ENCODE peak calls at places on chromosomes 1 and 21, in eight cellular contexts. W is cardiac muscle cell; K is CD8-positive, alpha-beta memory T cell; S is cardiac fibroblast; E is spleen; M is OCI-LY7; B is neuronal stem cell; H is astrocyte of the spinal cord. P is an unnamed sample.

GRCh38 chr1:167943541-167943940 is 6.7 kb upstream of the MPC2 start:
- DNase-seq in W (no peak), K (no peak), S (no peak), E (no peak), M (no peak), B (no peak), H (no peak), P (no peak)

GRCh38 chr1:7616953-7617352 is 154.1 kb upstream of the VAMP3 start:
- DNase-seq in W (no peak), K (no peak), S (no peak), E (peak; percentile 39), M (no peak), B (no peak), H (no peak), P (no peak)

GRCh38 chr1:109083923-109084322 is 6.6 kb upstream of the TMEM167B start:
- DNase-seq in W (no peak), K (no peak), S (no peak), E (no peak), M (no peak), B (no peak), H (no peak), P (no peak)

GRCh38 chr1:6243053-6243834 is 735 bp upstream of the HES3 start:
- DNase-seq in W (no peak), K (no peak), S (no peak), E (no peak), M (no peak), B (no peak), H (no peak), P (no peak)

GRCh38 chr1:157200451-157200850 is 62.3 kb upstream of the ETV3 start:
- DNase-seq in W (no peak), K (no peak), S (no peak), E (no peak), M (no peak), B (no peak), H (no peak), P (no peak)

GRCh38 chr1:112618114-112618720 is 724 bp downstream of the ST7L start:
- DNase-seq in W (peak; percentile 40), K (peak; percentile 72), S (peak; percentile 58), E (no peak), M (peak; percentile 62), B (no peak), H (peak; percentile 46), P (no peak)

GRCh38 chr1:81699234-81699633 is 101.5 kb upstream of the ADGRL2 start:
- DNase-seq in W (peak; percentile 54), K (no peak), S (peak; percentile 96), E (no peak), M (no peak), B (no peak), H (peak; percentile 63), P (peak; percentile 82)

GRCh38 chr1:12496154-12496961 is 121.7 kb downstream of the DHRS3 start:
- DNase-seq in W (peak; percentile 80), K (no peak), S (no peak), E (no peak), M (no peak), B (no peak), H (peak; percentile 51), P (no peak)

GRCh38 chr21:38751379-38752050 is 54.2 kb upstream of the ETS2 start:
- DNase-seq in W (peak; percentile 95), K (no peak), S (peak; percentile 45), E (peak; percentile 83), M (no peak), B (no peak), H (peak; percentile 76), P (no peak)

GRCh38 chr1:64470670-64471217 is 815 bp downstream of the CACHD1 start:
- DNase-seq in W (peak; percentile 30), K (no peak), S (peak; percentile 23), E (peak; percentile 82), M (no peak), B (no peak), H (peak; percentile 32), P (no peak)

GRCh38 chr1:64471218-64471719 is 1.3 kb downstream of the CACHD1 start:
- DNase-seq in W (peak; percentile 21), K (no peak), S (peak; percentile 9), E (peak; percentile 75), M (no peak), B (peak; percentile 48), H (peak; percentile 26), P (no peak)

GRCh38 chr1:64469614-64469976 is 334 bp upstream of the CACHD1 start:
- DNase-seq in W (peak; percentile 14), K (no peak), S (peak; percentile 22), E (no peak), M (no peak), B (no peak), H (peak; percentile 9), P (no peak)

GRCh38 chr1:64469977-64470669 is at the start of gene CACHD1:
- DNase-seq in W (peak; percentile 85), K (peak; percentile 8), S (peak; percentile 84), E (peak; percentile 85), M (no peak), B (peak; percentile 78), H (peak; percentile 80), P (peak; percentile 28)

DNA sequence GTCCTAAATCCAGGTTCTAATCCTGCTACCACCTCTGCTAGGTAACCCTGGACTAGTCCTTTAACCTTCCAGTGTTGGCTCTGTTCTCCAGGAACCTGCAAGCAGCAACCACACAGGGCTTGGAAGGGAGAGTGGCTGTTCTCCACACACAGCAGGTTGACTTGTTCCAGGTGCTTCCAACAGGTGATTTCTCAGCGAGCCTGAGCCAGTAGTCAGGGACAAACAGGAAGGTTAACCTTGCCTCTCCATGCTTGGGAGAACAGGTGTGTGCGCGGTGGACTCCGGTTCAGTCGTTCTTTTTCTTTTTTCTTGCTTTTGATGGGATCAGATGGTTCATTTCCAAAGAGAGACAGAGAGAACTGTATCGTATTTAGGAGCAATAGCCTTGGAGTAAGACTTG is 808 bp upstream of the CACHD1 start:
- DNase-seq in W (no peak), K (no peak), S (no peak), E (no peak), M (no peak), B (no peak), H (no peak), P (no peak)
- H3K4me3 ChIP-seq in W (peak overlapping the region; percentile 95), K (no peak overlapping the region), S (no peak overlapping the region), E (no peak overlapping the region), M (no peak overlapping the region), B (peak overlapping the region; percentile 89), H (no peak overlapping the region), P (no peak overlapping the region)

DNA sequence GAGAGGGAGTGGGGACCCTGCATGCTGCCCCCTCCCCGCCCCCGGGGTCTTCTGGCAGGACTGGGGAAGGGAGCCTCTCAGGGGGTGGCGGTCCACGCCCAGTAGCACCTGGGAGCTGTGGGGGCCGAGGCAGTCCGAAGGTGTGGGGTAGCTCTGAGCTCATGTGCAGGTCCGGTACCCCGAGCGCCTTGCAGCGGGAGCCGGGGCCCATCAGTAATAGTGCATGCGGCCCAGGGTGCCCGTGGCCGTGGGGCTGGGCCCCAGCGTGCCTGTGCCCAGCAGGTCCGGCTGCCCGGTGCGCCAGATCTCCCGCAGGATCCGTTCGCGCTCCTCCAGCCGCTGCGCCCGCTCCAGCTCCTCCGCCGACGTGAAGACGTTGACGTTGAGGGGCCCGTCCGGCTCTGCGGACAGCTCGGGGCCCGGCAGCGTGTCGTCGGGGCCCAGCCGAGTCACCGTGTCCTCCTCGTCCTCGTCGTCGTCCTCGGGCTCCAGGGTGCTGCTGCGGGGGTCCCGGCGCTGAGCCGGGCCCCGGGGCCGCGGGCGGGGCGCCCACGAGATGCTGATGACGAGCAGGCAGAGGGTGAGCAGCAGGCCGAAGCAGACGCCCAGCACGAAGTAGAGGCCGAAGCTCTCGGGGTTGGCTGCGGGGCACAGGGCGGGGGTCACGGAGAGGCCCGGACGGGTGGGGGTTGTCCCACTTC is 1.2 kb downstream of the EVA1B start:
- DNase-seq in W (peak; percentile 41), K (no peak), S (peak; percentile 45), E (peak; percentile 74), M (no peak), B (no peak), H (no peak), P (no peak)
- H3K4me3 ChIP-seq in W (peak overlapping the region; percentile 37), K (no peak overlapping the region), S (peak overlapping the region; percentile 81), E (peak overlapping the region; percentile 59), M (no peak overlapping the region), B (peak overlapping the region; percentile 45), H (peak overlapping the region; percentile 77), P (peak overlapping the region; percentile 79)

DNA sequence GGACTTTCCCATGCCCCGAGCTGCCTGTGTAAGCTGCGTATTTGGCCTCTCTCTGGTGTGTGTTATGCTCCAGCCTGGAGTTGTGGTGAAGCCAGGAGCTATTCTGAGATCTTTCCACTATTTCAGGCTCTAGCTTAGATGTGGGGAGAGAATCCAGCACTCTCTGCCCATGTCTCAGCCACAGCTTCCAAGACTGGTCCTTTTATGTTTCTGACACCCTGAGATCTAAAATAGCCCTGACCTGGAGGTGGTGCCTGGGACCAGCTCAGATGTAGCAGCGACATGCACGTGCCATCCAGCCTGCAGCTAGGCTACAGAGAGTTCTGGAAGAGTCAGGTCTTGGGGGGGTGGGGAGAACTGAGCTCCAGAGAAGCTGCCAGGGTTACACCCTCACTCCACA is 76.5 kb downstream of the TENT5C start:
- DNase-seq in W (no peak), K (no peak), S (no peak), E (no peak), M (no peak), B (no peak), H (no peak), P (no peak)
- H3K4me3 ChIP-seq in W (no peak overlapping the region), K (no peak overlapping the region), S (no peak overlapping the region), E (no peak overlapping the region), M (no peak overlapping the region), B (no peak overlapping the region), H (no peak overlapping the region), P (no peak overlapping the region)

GRCh38 chr1:152071123-152071522 is 17.7 kb downstream of the TCHHL1 start:
- DNase-seq in W (no peak), K (no peak), S (no peak), E (no peak), M (no peak), B (no peak), H (no peak), P (no peak)

GRCh38 chr1:152061952-152062351 is 25.1 kb upstream of the S100A11 start:
- DNase-seq in W (no peak), K (no peak), S (no peak), E (no peak), M (no peak), B (no peak), H (no peak), P (no peak)

GRCh38 chr1:152072311-152072710 is 16.6 kb downstream of the TCHHL1 start:
- DNase-seq in W (no peak), K (no peak), S (no peak), E (no peak), M (no peak), B (no peak), H (no peak), P (no peak)

GRCh38 chr1:152067150-152067549 is 21.7 kb downstream of the TCHHL1 start:
- DNase-seq in W (no peak), K (no peak), S (no peak), E (no peak), M (no peak), B (no peak), H (no peak), P (no peak)

DNA sequence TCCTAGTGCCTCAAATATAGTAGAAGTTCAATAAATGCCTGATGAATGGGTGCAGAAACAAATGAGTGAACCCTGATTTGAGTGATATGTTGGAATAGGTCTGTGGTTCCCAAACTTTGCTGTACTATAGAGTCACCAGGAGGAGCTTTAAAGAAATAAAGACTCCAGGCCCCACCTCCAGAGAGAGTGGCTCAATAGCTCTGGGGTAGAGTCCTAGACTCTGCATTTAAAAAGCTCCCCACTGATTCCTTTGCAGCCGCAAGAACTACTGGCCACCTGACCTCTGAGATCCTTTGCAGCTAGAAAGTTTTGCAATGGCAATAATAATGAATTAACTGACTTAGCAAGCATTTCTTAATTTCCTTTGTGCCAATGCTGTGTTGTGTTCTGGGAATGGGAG is 20.9 kb downstream of the TCHHL1 start:
- DNase-seq in W (no peak), K (no peak), S (no peak), E (no peak), M (no peak), B (no peak), H (no peak), P (no peak)
- H3K4me3 ChIP-seq in W (no peak overlapping the region), K (no peak overlapping the region), S (no peak overlapping the region), E (no peak overlapping the region), M (no peak overlapping the region), B (no peak overlapping the region), H (no peak overlapping the region), P (no peak overlapping the region)

P was measured in skeletal muscle cell.